ENCODE peak calls at places on chromosomes 6 and 20, in seven cellular contexts. E, A, F, W, L, B and P are unnamed samples. For H3K4me1, the result is how much of the 10 kb centered on the place peaks cover.

GRCh38 chr6:119355157-119355556 is 5.6 kb upstream of the MAN1A1 start:
- DNase-seq in F (no peak), L (no peak), A (no peak), E (no peak), B (no peak), W (peak), P (no peak)

GRCh38 chr6:53793318-53793975 is 1.4 kb upstream of the LRRC1 start:
- DNase-seq in F (peak), W (peak), A (peak), L (peak), E (peak), B (peak), P (peak)

GRCh38 chr6:31797607-31798006 is 2.1 kb upstream of the VARS1 start:
- DNase-seq in L (peak), W (no peak), A (no peak), F (no peak), B (no peak), E (no peak), P (no peak)

GRCh38 chr6:108736832-108737231 is 111.4 kb upstream of the ARMC2 start:
- DNase-seq in L (no peak), F (peak), E (peak), A (no peak), W (peak), B (peak), P (peak)

GRCh38 chr20:430091-430999 is 22.2 kb downstream of the RBCK1 start:
- DNase-seq in B (no peak), F (no peak), L (no peak), E (no peak), W (peak), A (no peak), P (no peak)

GRCh38 chr6:128017288-128017687 is 116.4 kb upstream of the THEMIS start:
- DNase-seq in L (no peak), B (no peak), W (no peak), A (no peak), E (no peak), F (no peak), P (no peak)

GRCh38 chr20:41509801-41510200 is 108.4 kb downstream of the CHD6 start:
- DNase-seq in L (peak), A (no peak), B (peak), W (peak), F (no peak), E (no peak), P (peak)

GRCh38 chr6:33952016-33952415 is 148.2 kb upstream of the MLN start:
- DNase-seq in A (no peak), L (no peak), B (no peak), F (no peak), W (no peak), E (no peak), P (no peak)

GRCh38 chr6:168871535-168872106 is 382.0 kb downstream of the THBS2 start:
- DNase-seq in W (no peak), A (no peak), E (no peak), L (no peak), B (no peak), F (no peak), P (peak)

GRCh38 chr6:90541221-90541620 is 45.7 kb downstream of the MAP3K7 start:
- DNase-seq in A (no peak), L (no peak), B (no peak), W (no peak), F (no peak), E (no peak), P (no peak)

GRCh38 chr6:126797981-126798380 is 320.5 kb upstream of the RSPO3 start:
- DNase-seq in B (no peak), F (no peak), L (no peak), A (no peak), W (no peak), E (no peak), P (no peak)

GRCh38 chr6:75880305-75880704 is 131.3 kb downstream of the MYO6 start:
- DNase-seq in B (no peak), L (no peak), E (no peak), F (no peak), A (no peak), W (no peak), P (no peak)

GRCh38 chr20:46081074-46081473 is 8.7 kb downstream of the NCOA5 start:
- DNase-seq in A (no peak), F (no peak), W (no peak), E (no peak), B (no peak), L (no peak), P (no peak)

GRCh38 chr20:10111144-10111771 is 76.5 kb downstream of the ANKEF1 start:
- DNase-seq in E (no peak), A (no peak), B (peak), L (peak), F (no peak), W (no peak), P (peak)

GRCh38 chr6:32852844-32853540 is 512 bp downstream of the TAP1 start:
- DNase-seq in W (peak), E (no peak), F (peak), A (peak), L (peak), B (peak), P (peak)

GRCh38 chr6:32885698-32886286 is 31.8 kb downstream of the PSMB9 start:
- DNase-seq in A (no peak), F (no peak), B (peak), W (peak), E (no peak), L (no peak), P (no peak)

GRCh38 chr6:54698974-54699373 is 147.6 kb upstream of the FAM83B start:
- DNase-seq in A (no peak), L (no peak), W (no peak), B (peak), F (no peak), E (no peak), P (no peak)

GRCh38 chr6:139525415-139525814 is 151.0 kb upstream of the CITED2 start:
- DNase-seq in W (peak), L (no peak), F (no peak), A (no peak), E (no peak), B (no peak), P (no peak)

GRCh38 chr6:50093116-50093937 is 43.6 kb upstream of the DEFB112 start:
- DNase-seq in B (peak), L (no peak), F (no peak), E (no peak), W (no peak), A (no peak), P (no peak)

GRCh38 chr20:63084563-63084927 is 77.8 kb upstream of the BHLHE23 start:
- DNase-seq in F (peak), E (no peak), W (no peak), B (no peak), A (no peak), L (no peak), P (no peak)

GRCh38 chr6:20266851-20267608 is 54.8 kb upstream of the MBOAT1 start:
- DNase-seq in A (no peak), E (no peak), F (no peak), B (no peak), L (no peak), W (no peak), P (no peak)

GRCh38 chr6:139538366-139538765 is 163.9 kb upstream of the CITED2 start:
- DNase-seq in A (no peak), B (no peak), W (no peak), F (no peak), L (no peak), E (no peak), P (no peak)

GRCh38 chr6:96032646-96033045 is 16.9 kb downstream of the FUT9 start:
- DNase-seq in E (no peak), F (no peak), W (no peak), A (no peak), B (no peak), L (no peak), P (no peak)

GRCh38 chr6:151121900-151122299 is 117.9 kb upstream of the AKAP12 start:
- DNase-seq in E (no peak), F (no peak), L (no peak), B (no peak), W (peak), A (peak), P (peak)

GRCh38 chr6:157552956-157553485 is 172.0 kb downstream of the ZDHHC14 start:
- DNase-seq in A (no peak), L (no peak), F (no peak), B (no peak), W (no peak), E (no peak), P (no peak)

GRCh38 chr6:97160280-97160679 is 122.7 kb downstream of the MMS22L start:
- DNase-seq in B (no peak), W (no peak), F (no peak), E (no peak), A (no peak), L (no peak), P (no peak)

GRCh38 chr6:162019311-162019710 is 708.3 kb downstream of the PRKN start:
- DNase-seq in A (no peak), L (no peak), F (no peak), B (no peak), E (no peak), W (no peak), P (no peak)

GRCh38 chr6:3762359-3762758 is 10.8 kb upstream of the PXDC1 start:
- DNase-seq in L (no peak), F (no peak), W (no peak), B (no peak), A (no peak), E (peak), P (no peak)

GRCh38 chr20:60362531-60362930 is 404.3 kb downstream of the CDH26 start:
- DNase-seq in L (no peak), W (peak), A (no peak), E (no peak), F (no peak), B (no peak), P (no peak)

GRCh38 chr6:160428818-160429744 is 80.9 kb downstream of the SLC22A3 start:
- DNase-seq in E (peak), L (no peak), A (no peak), B (no peak), W (no peak), F (no peak), P (no peak)

GRCh38 chr6:63685453-63686379 is 50.1 kb downstream of the PHF3 start:
- DNase-seq in F (no peak), W (no peak), L (no peak), E (no peak), B (no peak), A (no peak), P (no peak)
- H3K4me1 ChIP-seq in F (under half), W (under half), L (under half), E (under half), B (under half), A (under half), P (under half)

GRCh38 chr6:11211235-11211634 is 21.2 kb downstream of the NEDD9 start:
- DNase-seq in F (no peak), L (no peak), A (no peak), W (no peak), E (no peak), B (no peak), P (no peak)

GRCh38 chr6:11213305-11214106 is 19.0 kb downstream of the NEDD9 start:
- DNase-seq in B (no peak), L (no peak), F (no peak), E (no peak), W (peak), A (no peak), P (no peak)

GRCh38 chr6:11214438-11214837 is 18.0 kb downstream of the NEDD9 start:
- DNase-seq in W (no peak), F (no peak), A (no peak), B (no peak), E (no peak), L (no peak), P (no peak)

GRCh38 chr6:11210386-11211138 is 21.9 kb downstream of the NEDD9 start:
- DNase-seq in F (no peak), W (no peak), E (peak), L (no peak), A (no peak), B (no peak), P (no peak)

DNA sequence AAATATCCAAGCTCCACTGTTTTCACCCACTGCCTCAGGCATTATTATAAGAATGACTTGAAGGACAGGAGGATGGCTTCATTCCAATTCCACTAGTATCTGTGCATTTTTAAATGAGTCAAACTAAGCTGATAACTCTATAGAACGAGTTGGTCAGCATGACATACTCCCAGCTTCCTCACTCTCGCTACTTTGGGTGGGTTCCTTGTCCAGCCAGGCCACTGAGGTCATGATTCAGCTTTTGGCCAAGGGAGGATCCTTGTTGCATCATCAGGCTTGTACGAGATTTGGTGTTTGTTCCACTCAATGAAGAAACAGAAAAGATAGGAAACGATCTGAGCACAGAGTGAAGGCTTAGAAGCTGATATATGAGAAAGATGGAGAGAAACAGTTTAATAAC is 19.8 kb downstream of the NEDD9 start:
- DNase-seq in B (no peak), E (no peak), W (peak), A (peak), F (peak), L (no peak), P (no peak)
- H3K4me1 ChIP-seq in B (under half), E (under half), W (under half), A (under half), F (half or more), L (half or more), P (half or more)

GRCh38 chr20:47217482-47218446 is 138.7 kb downstream of the ZMYND8 start:
- DNase-seq in A (no peak), F (no peak), B (no peak), W (no peak), E (no peak), L (no peak), P (no peak)
- H3K4me1 ChIP-seq in A (under half), F (under half), B (under half), W (under half), E (under half), L (under half), P (under half)

GRCh38 chr6:24926639-24927038 is 9.1 kb downstream of the RIPOR2 start:
- DNase-seq in B (no peak), L (no peak), W (no peak), A (no peak), F (no peak), E (no peak), P (no peak)

GRCh38 chr6:24924956-24925355 is 10.8 kb downstream of the RIPOR2 start:
- DNase-seq in L (no peak), B (no peak), W (no peak), F (no peak), E (no peak), A (no peak), P (no peak)

GRCh38 chr6:24927234-24927955 is 8.4 kb downstream of the RIPOR2 start:
- DNase-seq in W (no peak), B (no peak), A (no peak), F (no peak), E (no peak), L (no peak), P (no peak)

GRCh38 chr6:24925661-24926060 is 10.1 kb downstream of the RIPOR2 start:
- DNase-seq in A (no peak), B (no peak), E (no peak), W (no peak), L (no peak), F (no peak), P (no peak)

GRCh38 chr6:24926192-24926591 is 9.6 kb downstream of the RIPOR2 start:
- DNase-seq in A (no peak), E (no peak), B (no peak), W (no peak), F (no peak), L (no peak), P (no peak)
- H3K4me1 ChIP-seq in A (under half), E (under half), B (under half), W (under half), F (under half), L (under half), P (under half)

DNA sequence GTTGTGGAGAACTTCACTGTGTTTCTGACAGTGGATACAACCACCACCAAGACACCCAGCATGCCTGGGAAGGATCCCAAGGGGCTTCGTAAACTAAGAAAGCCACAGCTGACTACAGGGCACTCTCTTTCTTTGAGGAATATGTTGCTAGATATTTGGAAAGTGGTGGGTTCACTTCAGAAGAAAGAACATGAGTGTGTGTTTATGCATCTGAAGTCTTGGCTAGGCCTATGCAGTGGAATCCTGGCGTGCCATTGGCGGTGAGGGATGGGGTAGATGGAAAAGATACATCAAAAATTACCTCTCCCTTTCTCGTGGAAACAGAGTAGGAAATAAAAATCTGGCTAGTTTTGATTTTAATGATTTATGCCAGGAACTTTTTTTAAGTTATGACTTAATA is 187.7 kb downstream of the PDE7B start:
- DNase-seq in B (no peak), E (no peak), W (peak), A (no peak), F (no peak), L (no peak), P (no peak)
- H3K4me1 ChIP-seq in B (under half), E (under half), W (under half), A (under half), F (under half), L (under half), P (under half)

GRCh38 chr6:124226396-124226795 is 422.7 kb downstream of the NKAIN2 start:
- DNase-seq in A (no peak), F (no peak), W (peak), B (no peak), L (no peak), E (no peak), P (no peak)
- H3K4me1 ChIP-seq in A (under half), F (under half), W (under half), B (under half), L (under half), E (under half), P (under half)

GRCh38 chr6:37557645-37558114 is 58.0 kb upstream of the CCDC167 start:
- DNase-seq in F (no peak), L (no peak), E (no peak), B (no peak), W (no peak), A (no peak), P (no peak)

GRCh38 chr6:37559060-37559459 is 59.4 kb upstream of the CCDC167 start:
- DNase-seq in A (no peak), F (no peak), E (no peak), L (no peak), W (no peak), B (no peak), P (no peak)

GRCh38 chr6:37558158-37558557 is 58.5 kb upstream of the CCDC167 start:
- DNase-seq in F (no peak), W (no peak), L (no peak), E (no peak), B (no peak), A (no peak), P (no peak)

GRCh38 chr6:37559501-37559900 is 59.8 kb upstream of the CCDC167 start:
- DNase-seq in A (no peak), L (no peak), F (no peak), W (no peak), E (no peak), B (no peak), P (no peak)

DNA sequence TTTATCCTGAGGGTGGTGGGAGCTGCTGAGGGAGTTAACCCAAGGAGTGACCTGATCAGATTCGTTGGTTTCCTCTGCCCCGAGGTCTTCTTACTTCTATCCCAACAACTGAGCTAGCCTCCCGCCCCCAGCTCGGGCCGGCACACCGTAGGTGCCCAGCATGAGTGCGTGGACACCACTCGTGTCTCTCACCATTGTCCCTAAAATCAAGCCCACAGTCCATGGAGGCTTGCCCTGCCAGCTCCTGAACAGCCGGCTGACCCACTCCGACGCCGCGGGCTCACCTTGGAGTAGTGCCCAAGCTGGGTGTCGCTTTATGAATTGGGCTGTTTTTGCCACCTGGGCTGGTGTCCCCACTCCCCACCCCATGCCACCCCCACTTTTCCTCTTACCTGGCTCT is 59.0 kb upstream of the CCDC167 start:
- DNase-seq in F (no peak), W (no peak), L (no peak), A (no peak), E (no peak), B (no peak), P (no peak)
- H3K4me1 ChIP-seq in F (under half), W (under half), L (under half), A (under half), E (under half), B (under half), P (under half)

GRCh38 chr20:3674447-3674846 is 7.4 kb downstream of the ADAM33 start:
- DNase-seq in A (no peak), L (no peak), E (no peak), W (no peak), F (no peak), B (no peak), P (no peak)

GRCh38 chr20:3673551-3674070 is 8.2 kb downstream of the ADAM33 start:
- DNase-seq in E (no peak), A (no peak), F (no peak), B (no peak), W (no peak), L (no peak), P (no peak)

GRCh38 chr20:3677733-3678132 is 4.1 kb downstream of the ADAM33 start:
- DNase-seq in E (no peak), F (no peak), L (peak), A (peak), B (no peak), W (peak), P (no peak)

GRCh38 chr20:3672864-3673550 is 8.8 kb downstream of the ADAM33 start:
- DNase-seq in E (no peak), L (no peak), B (no peak), W (no peak), F (no peak), A (no peak), P (no peak)

DNA sequence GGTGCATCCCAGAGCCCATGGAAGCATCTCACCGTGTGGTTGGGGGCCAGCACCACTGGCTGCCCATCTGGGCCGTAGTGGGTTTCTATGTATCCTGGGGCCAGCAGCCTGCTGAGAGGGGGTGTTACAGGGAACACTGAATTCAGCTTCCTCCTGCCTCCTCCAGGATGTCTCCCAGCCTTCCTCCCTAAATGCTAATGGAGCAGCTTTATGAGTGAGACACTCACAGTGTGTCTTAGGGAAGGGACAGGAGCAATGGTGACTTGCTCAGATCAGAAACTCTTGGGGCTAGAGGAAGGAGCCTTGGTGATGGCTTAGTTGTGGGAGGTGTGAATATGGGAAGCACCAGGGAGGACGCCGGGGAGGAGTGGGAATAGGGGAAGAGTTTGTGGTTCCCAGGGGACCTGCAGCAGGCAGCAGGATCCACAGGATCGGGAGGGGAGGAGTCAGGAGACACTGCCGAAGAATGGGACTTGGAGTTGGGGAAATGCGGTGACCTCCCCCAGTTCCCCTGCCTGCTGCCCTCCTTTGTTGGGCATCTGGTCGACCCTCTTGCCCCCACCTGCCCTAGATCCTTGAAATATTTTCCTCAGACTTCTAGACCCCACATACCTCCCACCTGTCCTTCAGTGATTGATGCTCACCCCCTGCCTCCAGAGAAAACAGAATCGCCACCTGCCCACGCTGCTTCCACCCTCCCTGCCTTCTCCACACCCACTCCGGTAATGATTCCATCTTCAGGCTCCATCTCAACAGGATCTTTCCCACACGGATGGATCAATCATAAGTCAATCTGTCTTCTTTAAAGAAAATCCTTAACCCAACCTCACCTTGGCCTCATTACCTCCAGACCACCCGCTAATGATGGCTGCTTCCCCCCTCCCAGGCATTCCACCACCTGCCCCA is 6.6 kb downstream of the ADAM33 start:
- DNase-seq in L (no peak), E (no peak), B (no peak), A (no peak), W (no peak), F (no peak), P (no peak)
- H3K4me1 ChIP-seq in L (under half), E (under half), B (under half), A (under half), W (under half), F (under half), P (under half)